ENCODE peak calls at places on chromosome 7, in nine cellular contexts. O, Y, U, B, D, C, N, M and P are unnamed samples.

GRCh38 chr7:40772096-40772495 is 637.3 kb downstream of the SUGCT start:
- DNase-seq in B (no peak), U (no peak), Y (no peak), O (no peak), N (no peak), M (no peak), D (no peak), C (no peak), P (no peak)

GRCh38 chr7:20330176-20330796 is 414 bp upstream of the ITGB8 start:
- DNase-seq in Y (peak), C (peak), U (peak), M (peak), D (peak), O (peak), B (peak), N (peak), P (peak)

GRCh38 chr7:101754432-101755159 is 62.8 kb upstream of the CUX1 start:
- DNase-seq in D (peak), O (no peak), N (peak), C (no peak), B (no peak), U (no peak), M (peak), Y (peak), P (no peak)

GRCh38 chr7:66118603-66119002 is 4.0 kb downstream of the CRCP start:
- DNase-seq in C (no peak), M (no peak), O (no peak), B (no peak), Y (no peak), D (no peak), U (no peak), N (no peak), P (no peak)

GRCh38 chr7:131166066-131166465 is 161.6 kb upstream of the MKLN1 start:
- DNase-seq in B (no peak), U (no peak), M (no peak), O (no peak), D (no peak), C (no peak), Y (peak), N (no peak), P (no peak)

GRCh38 chr7:3493499-3493898 is 192.4 kb downstream of the SDK1 start:
- DNase-seq in C (no peak), O (no peak), B (no peak), N (no peak), M (no peak), Y (peak), D (no peak), U (no peak), P (no peak)

GRCh38 chr7:2633538-2634264 is 1.9 kb downstream of the TTYH3 start:
- DNase-seq in N (no peak), C (no peak), D (peak), B (no peak), Y (peak), M (no peak), U (no peak), O (peak), P (peak)

GRCh38 chr7:72538147-72538546 is 126.0 kb upstream of the CALN1 start:
- DNase-seq in C (no peak), M (no peak), Y (no peak), O (no peak), B (no peak), N (peak), U (no peak), D (no peak), P (no peak)

GRCh38 chr7:140229591-140230516 is 53.1 kb upstream of the KDM7A start:
- DNase-seq in C (no peak), D (no peak), N (no peak), M (no peak), B (peak), O (peak), U (peak), Y (no peak), P (no peak)

GRCh38 chr7:91759205-91759863 is 121.2 kb downstream of the MTERF1 start:
- DNase-seq in U (no peak), O (peak), C (no peak), Y (peak), N (no peak), D (no peak), B (peak), M (no peak), P (no peak)

GRCh38 chr7:105268056-105268455 is 120.7 kb downstream of the SRPK2 start:
- DNase-seq in U (no peak), N (no peak), M (no peak), D (peak), Y (peak), O (no peak), C (no peak), B (no peak), P (no peak)

GRCh38 chr7:157125376-157126223 is 13.1 kb upstream of the UBE3C start:
- DNase-seq in N (no peak), U (no peak), O (no peak), C (no peak), M (no peak), Y (no peak), D (no peak), B (no peak), P (no peak)

GRCh38 chr7:44398953-44399574 is 73.7 kb upstream of the CAMK2B start:
- DNase-seq in O (no peak), M (no peak), D (no peak), C (no peak), Y (no peak), U (no peak), N (no peak), B (no peak), P (no peak)